ENCODE peak calls at places on chromosomes 4 and X, in five cellular contexts. U, I, E, M and H are unnamed samples.

GRCh38 chr4:156547439-156547838 is 424.2 kb downstream of the PDGFC start:
- DNase-seq in E (peak; percentile 79), M (no peak), I (no peak), U (no peak), H (no peak)

GRCh38 chrX:103656623-103657022 is 27.8 kb downstream of the TCEAL1 start:
- DNase-seq in U (no peak), M (no peak), I (no peak), E (no peak), H (no peak)

GRCh38 chrX:10591363-10592036 is 28.9 kb downstream of the MID1 start:
- DNase-seq in U (no peak), E (no peak), M (no peak), I (no peak), H (no peak)

GRCh38 chrX:12950851-12951589 is 23.9 kb upstream of the TMSB4X start:
- DNase-seq in M (no peak), E (no peak), U (peak; percentile 44), I (no peak), H (peak; percentile 73)

GRCh38 chr4:148173397-148174017 is 268.7 kb downstream of the NR3C2 start:
- DNase-seq in I (no peak), U (no peak), M (no peak), E (no peak), H (no peak)

GRCh38 chr4:145528601-145529000 is 46.9 kb downstream of the SMAD1 start:
- DNase-seq in E (no peak), I (no peak), M (no peak), U (no peak), H (no peak)

GRCh38 chr4:71262161-71262560 is 76.7 kb upstream of the SLC4A4 start:
- DNase-seq in E (no peak), U (no peak), M (no peak), I (no peak), H (no peak)

GRCh38 chr4:11312389-11312788 is 116.3 kb downstream of the HS3ST1 start:
- DNase-seq in M (no peak), E (peak; percentile 62), U (no peak), I (no peak), H (no peak)

GRCh38 chr4:14178421-14178820 is 550.9 kb upstream of the BOD1L1 start:
- DNase-seq in E (no peak), U (no peak), I (no peak), M (no peak), H (no peak)

GRCh38 chrX:68332156-68332823 is 101.0 kb downstream of the OPHN1 start:
- DNase-seq in I (no peak), M (no peak), U (no peak), E (no peak), H (no peak)

GRCh38 chrX:25156323-25156722 is 140.6 kb upstream of the ARX start:
- DNase-seq in E (no peak), U (no peak), I (no peak), M (no peak), H (no peak)

GRCh38 chr4:8191136-8191747 is 7.8 kb upstream of the SH3TC1 start:
- DNase-seq in I (no peak), E (no peak), M (no peak), U (no peak), H (no peak)

GRCh38 chr4:77636902-77637301 is 31.3 kb downstream of the CXCL13 start:
- DNase-seq in I (peak; percentile 82), M (peak; percentile 29), U (no peak), E (peak; percentile 79), H (no peak)

GRCh38 chr4:41573458-41574129 is 35.6 kb downstream of the LIMCH1 start:
- DNase-seq in U (no peak), M (no peak), E (peak; percentile 3), I (no peak), H (no peak)

GRCh38 chrX:102950908-102951866 is 14.1 kb downstream of the RAB40AL start:
- DNase-seq in E (no peak), I (peak; percentile 32), U (peak; percentile 13), M (peak; percentile 10), H (peak; percentile 52)

GRCh38 chr4:5638976-5639375 is 69.4 kb downstream of the EVC2 start:
- DNase-seq in M (no peak), E (peak; percentile 41), U (no peak), I (no peak), H (no peak)

GRCh38 chr4:4387531-4388311 is 819 bp downstream of the NSG1 start:
- DNase-seq in I (no peak), U (no peak), E (no peak), M (peak; percentile 36), H (no peak)

GRCh38 chr4:74451214-74451661 is 6.3 kb downstream of the AREG start:
- DNase-seq in M (no peak), E (peak; percentile 56), I (no peak), U (no peak), H (no peak)

GRCh38 chrX:82163701-82164100 is 961.8 kb downstream of the SH3BGRL start:
- DNase-seq in I (no peak), E (no peak), U (no peak), M (no peak), H (no peak)